ENCODE peak calls at places on chromosomes 7 and 10, in four cellular contexts. One of them, this sample, is unnamed.

GRCh38 chr7:86926732-86927131 is 132.7 kb downstream of the ELAPOR2 start:
- DNase-seq in HepG2: peak
- DNase-seq in GM12878: no peak
- DNase-seq in K562: peak
- DNase-seq in this sample: peak

GRCh38 chr7:26193432-26194206 is 6.9 kb downstream of the HNRNPA2B1 start:
- DNase-seq in HepG2: no peak
- DNase-seq in GM12878: no peak
- DNase-seq in K562: no peak
- DNase-seq in this sample: no peak

GRCh38 chr10:97921581-97922377 is 72.1 kb downstream of the GOLGA7B start:
- DNase-seq in GM12878: no peak
- DNase-seq in HepG2: no peak
- DNase-seq in K562: no peak
- DNase-seq in this sample: peak

GRCh38 chr10:43816351-43817321 is 168.0 kb upstream of the ZNF32 start:
- DNase-seq in HepG2: no peak
- DNase-seq in GM12878: peak
- DNase-seq in K562: no peak
- DNase-seq in this sample: peak

GRCh38 chr7:107564553-107565298 is 955 bp downstream of the DUS4L start:
- DNase-seq in GM12878: no peak
- DNase-seq in HepG2: no peak
- DNase-seq in K562: no peak
- DNase-seq in this sample: peak

GRCh38 chr7:145539910-145540309 is 576.7 kb upstream of the CNTNAP2 start:
- DNase-seq in GM12878: no peak
- DNase-seq in HepG2: no peak
- DNase-seq in K562: no peak
- DNase-seq in this sample: no peak

GRCh38 chr7:135977742-135978066 is 545 bp upstream of the MTPN start:
- DNase-seq in GM12878: no peak
- DNase-seq in K562: no peak
- DNase-seq in HepG2: no peak
- DNase-seq in this sample: no peak

GRCh38 chr7:14403587-14403986 is 414.1 kb upstream of the ETV1 start:
- DNase-seq in GM12878: no peak
- DNase-seq in HepG2: no peak
- DNase-seq in K562: no peak
- DNase-seq in this sample: no peak

GRCh38 chr10:132858121-132859081 is 72.5 kb upstream of the NKX6-2 start:
- DNase-seq in GM12878: no peak
- DNase-seq in HepG2: no peak
- DNase-seq in K562: peak
- DNase-seq in this sample: no peak

GRCh38 chr10:73744690-73744994 is 470 bp downstream of the SEC24C start:
- DNase-seq in GM12878: no peak
- DNase-seq in HepG2: peak
- DNase-seq in K562: no peak
- DNase-seq in this sample: peak

GRCh38 chr10:95236068-95236903 is 42.2 kb downstream of the ACSM6 start:
- DNase-seq in GM12878: peak
- DNase-seq in K562: no peak
- DNase-seq in HepG2: no peak
- DNase-seq in this sample: peak

GRCh38 chr7:86950360-86950759 is 109.1 kb downstream of the ELAPOR2 start:
- DNase-seq in HepG2: no peak
- DNase-seq in K562: no peak
- DNase-seq in GM12878: no peak
- DNase-seq in this sample: no peak

GRCh38 chr10:16777473-16778370 is 39.5 kb downstream of the RSU1 start:
- DNase-seq in GM12878: no peak
- DNase-seq in HepG2: peak
- DNase-seq in K562: peak
- DNase-seq in this sample: peak

GRCh38 chr7:158953912-158954311 is 97.6 kb downstream of the DYNC2I1 start:
- DNase-seq in GM12878: no peak
- DNase-seq in HepG2: no peak
- DNase-seq in K562: no peak
- DNase-seq in this sample: no peak

GRCh38 chr7:13833872-13834271 is 155.6 kb downstream of the ETV1 start:
- DNase-seq in K562: no peak
- DNase-seq in GM12878: no peak
- DNase-seq in HepG2: no peak
- DNase-seq in this sample: no peak

GRCh38 chr7:81013036-81013435 is 94.2 kb upstream of the SEMA3C start:
- DNase-seq in K562: no peak
- DNase-seq in HepG2: no peak
- DNase-seq in GM12878: no peak
- DNase-seq in this sample: peak

GRCh38 chr7:84538268-84538667 is 343.7 kb upstream of the SEMA3A start:
- DNase-seq in GM12878: no peak
- DNase-seq in HepG2: no peak
- DNase-seq in K562: no peak
- DNase-seq in this sample: peak

GRCh38 chr10:71314028-71314693 is 4.9 kb upstream of the SLC29A3 start:
- DNase-seq in K562: peak
- DNase-seq in HepG2: no peak
- DNase-seq in GM12878: no peak
- DNase-seq in this sample: peak

GRCh38 chr7:126103582-126103981 is 1149.2 kb downstream of the GRM8 start:
- DNase-seq in GM12878: no peak
- DNase-seq in K562: no peak
- DNase-seq in HepG2: no peak
- DNase-seq in this sample: no peak

GRCh38 chr10:94224656-94225055 is 138.1 kb downstream of the NOC3L start:
- DNase-seq in GM12878: no peak
- DNase-seq in HepG2: no peak
- DNase-seq in K562: no peak
- DNase-seq in this sample: peak

GRCh38 chr7:77697535-77697831 is 1.2 kb downstream of the RSBN1L start:
- DNase-seq in K562: no peak
- DNase-seq in GM12878: no peak
- DNase-seq in HepG2: no peak
- DNase-seq in this sample: no peak

GRCh38 chr10:12130237-12130872 is 878 bp downstream of the SEC61A2 start:
- DNase-seq in HepG2: peak
- DNase-seq in GM12878: peak
- DNase-seq in K562: peak
- DNase-seq in this sample: peak

GRCh38 chr10:18610517-18610916 is 40.9 kb downstream of the NSUN6 start:
- DNase-seq in K562: no peak
- DNase-seq in GM12878: no peak
- DNase-seq in HepG2: peak
- DNase-seq in this sample: peak

GRCh38 chr10:44966129-44966815 is 6.7 kb downstream of the RASSF4 start:
- DNase-seq in K562: no peak
- DNase-seq in HepG2: peak
- DNase-seq in GM12878: no peak
- DNase-seq in this sample: no peak

GRCh38 chr10:59708816-59709471 is 706 bp downstream of the SLC16A9 start:
- DNase-seq in K562: peak
- DNase-seq in GM12878: no peak
- DNase-seq in HepG2: no peak
- DNase-seq in this sample: no peak

GRCh38 chr7:135744938-135745701 is 3.5 kb downstream of the FAM180A start:
- DNase-seq in HepG2: no peak
- DNase-seq in GM12878: no peak
- DNase-seq in K562: no peak
- DNase-seq in this sample: peak

GRCh38 chr7:155590215-155591023 is 44.1 kb upstream of the CNPY1 start:
- DNase-seq in GM12878: no peak
- DNase-seq in HepG2: peak
- DNase-seq in K562: peak
- DNase-seq in this sample: peak

GRCh38 chr7:36048141-36048901 is 104.7 kb upstream of the EEPD1 start:
- DNase-seq in HepG2: no peak
- DNase-seq in GM12878: no peak
- DNase-seq in K562: no peak
- DNase-seq in this sample: peak
- TF ChIP-seq BHLHE40 in HepG2: no peak
- TF ChIP-seq BHLHE40 in GM12878: no peak
- TF ChIP-seq BHLHE40 in K562: no peak
- TF ChIP-seq BHLHE40 in this sample: no peak

DNA sequence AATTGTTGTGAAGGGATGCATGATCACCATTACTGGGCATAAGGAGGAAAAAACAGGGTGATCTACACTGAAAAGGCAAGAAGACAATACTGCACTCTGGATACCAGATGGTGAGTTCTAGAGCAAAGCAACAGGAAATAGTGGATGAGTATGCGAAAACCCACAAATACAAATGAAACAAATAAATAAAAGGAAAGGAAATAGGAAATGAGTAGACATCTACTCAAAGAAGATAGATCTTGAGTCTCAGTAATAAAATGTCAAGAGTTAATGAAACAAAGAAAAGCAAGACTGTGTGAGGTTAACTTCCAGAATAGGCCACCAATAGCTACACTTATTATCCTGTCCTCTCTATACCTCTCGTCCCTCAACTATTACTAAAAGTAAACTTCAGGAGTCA is 11.7 kb downstream of the ORC5 start:
- DNase-seq in K562: no peak
- DNase-seq in GM12878: no peak
- DNase-seq in HepG2: no peak
- DNase-seq in this sample: peak
- H2AFZ ChIP-seq in K562: no peak
- H2AFZ ChIP-seq in GM12878: no peak
- H2AFZ ChIP-seq in HepG2: no peak
- H2AFZ ChIP-seq in this sample: no peak

DNA sequence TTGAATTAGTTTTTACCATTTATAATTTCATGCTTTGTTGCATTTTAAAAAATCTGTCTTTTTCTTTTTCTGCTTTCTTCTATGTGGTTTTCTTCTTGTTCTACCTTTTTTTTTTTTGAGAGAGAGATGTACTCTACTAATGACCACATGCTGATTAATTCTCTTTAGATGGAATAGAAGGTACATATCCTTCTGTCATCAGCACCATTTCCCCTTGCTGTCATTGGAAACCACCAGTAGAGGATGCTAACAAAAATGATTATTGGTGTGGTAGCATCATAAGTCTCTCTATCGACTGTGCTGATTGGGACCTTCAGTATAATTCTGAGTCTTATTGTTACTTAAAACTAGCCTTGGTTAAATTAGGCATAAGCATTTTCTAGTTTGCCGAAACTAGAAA is 3.6 kb downstream of the ZEB1 start:
- DNase-seq in K562: no peak
- DNase-seq in HepG2: no peak
- DNase-seq in GM12878: no peak
- DNase-seq in this sample: peak
- TF ChIP-seq CTCF in K562: no peak
- TF ChIP-seq CTCF in HepG2: no peak
- TF ChIP-seq CTCF in GM12878: peak
- TF ChIP-seq CTCF in this sample: no peak

GRCh38 chr7:20598479-20599419 is 16.7 kb upstream of the ABCB5 start:
- DNase-seq in K562: peak
- DNase-seq in HepG2: peak
- DNase-seq in GM12878: peak
- DNase-seq in this sample: peak

GRCh38 chr7:20597339-20597738 is 18.1 kb upstream of the ABCB5 start:
- DNase-seq in HepG2: no peak
- DNase-seq in GM12878: no peak
- DNase-seq in K562: no peak
- DNase-seq in this sample: no peak

GRCh38 chr7:20596653-20597052 is 18.8 kb upstream of the ABCB5 start:
- DNase-seq in K562: no peak
- DNase-seq in GM12878: no peak
- DNase-seq in HepG2: no peak
- DNase-seq in this sample: peak

GRCh38 chr7:20594023-20594422 is 21.4 kb upstream of the ABCB5 start:
- DNase-seq in HepG2: no peak
- DNase-seq in K562: no peak
- DNase-seq in GM12878: no peak
- DNase-seq in this sample: no peak

GRCh38 chr7:20595971-20596370 is 19.5 kb upstream of the ABCB5 start:
- DNase-seq in HepG2: no peak
- DNase-seq in GM12878: no peak
- DNase-seq in K562: no peak
- DNase-seq in this sample: no peak
- TF ChIP-seq BHLHE40 in HepG2: no peak
- TF ChIP-seq BHLHE40 in GM12878: no peak
- TF ChIP-seq BHLHE40 in K562: no peak
- TF ChIP-seq BHLHE40 in this sample: no peak

DNA sequence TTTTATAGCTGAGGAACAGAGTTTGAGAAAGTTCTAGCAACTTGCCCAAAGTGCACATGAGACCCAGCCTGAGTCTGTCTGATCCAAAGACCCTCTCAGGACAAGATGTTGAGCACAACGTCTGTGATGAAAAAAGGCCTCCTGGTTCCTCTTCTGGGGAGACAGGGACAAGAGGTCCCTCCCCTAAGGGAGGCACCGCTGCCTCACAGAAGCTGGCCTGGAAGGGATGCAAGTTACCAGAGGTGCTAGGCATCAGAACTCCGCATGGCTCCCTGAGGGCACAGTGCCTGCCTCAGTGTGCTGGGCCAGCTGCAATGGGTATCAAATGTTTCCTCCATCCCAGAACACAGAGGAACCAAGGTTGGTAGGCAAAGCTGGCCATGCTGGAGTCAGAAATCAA is 302.4 kb downstream of the GRID1 start:
- DNase-seq in K562: no peak
- DNase-seq in GM12878: no peak
- DNase-seq in HepG2: no peak
- DNase-seq in this sample: no peak
- H2AFZ ChIP-seq in K562: no peak
- H2AFZ ChIP-seq in GM12878: no peak
- H2AFZ ChIP-seq in HepG2: no peak
- H2AFZ ChIP-seq in this sample: no peak

This sample was measured in IMR-90.